ENCODE peak calls at places on chromosomes 5 and 9, in six cellular contexts. W is GM12891, J is HepG2, X is K562, V is GM12878, S is H1. N is an unnamed sample.

GRCh38 chr5:112384523-112384922 is 34.6 kb downstream of the EPB41L4A start:
- DNase-seq in V (no peak), W (no peak), J (no peak), S (no peak), X (no peak), N (no peak)

GRCh38 chr5:34703767-34704324 is 47.7 kb downstream of the RAI14 start:
- DNase-seq in X (no peak), W (no peak), S (no peak), J (no peak), V (no peak), N (no peak)

GRCh38 chr9:21852751-21853150 is 50.3 kb downstream of the MTAP start:
- DNase-seq in S (no peak), J (no peak), W (no peak), V (peak; percentile 27), X (no peak), N (no peak)

GRCh38 chr9:86720893-86721698 is 226.2 kb downstream of the GAS1 start:
- DNase-seq in X (no peak), S (no peak), W (no peak), J (no peak), V (no peak), N (no peak)

GRCh38 chr9:133584559-133585476 is 24.4 kb downstream of the FAM163B start:
- DNase-seq in W (no peak), X (no peak), J (no peak), S (no peak), V (no peak), N (no peak)

GRCh38 chr5:174384509-174384947 is 339.0 kb downstream of the NSG2 start:
- DNase-seq in W (no peak), X (no peak), S (no peak), V (no peak), J (no peak), N (no peak)

GRCh38 chr9:98807070-98807810 is at the start of gene GALNT12:
- DNase-seq in W (peak; percentile 72), V (no peak), X (peak; percentile 86), J (no peak), S (no peak), N (no peak)

GRCh38 chr9:107213080-107213479 is 70.0 kb upstream of the RAD23B start:
- DNase-seq in X (no peak), S (no peak), J (peak; percentile 59), W (no peak), V (no peak), N (no peak)

GRCh38 chr5:80720181-80720580 is 65.4 kb upstream of the DHFR start:
- DNase-seq in J (no peak), S (no peak), X (no peak), W (no peak), V (no peak), N (no peak)

GRCh38 chr5:173452098-173452497 is 123.9 kb upstream of the STC2 start:
- DNase-seq in W (no peak), J (peak; percentile 49), S (no peak), V (no peak), X (no peak), N (no peak)

GRCh38 chr5:43685271-43685950 is 82.4 kb downstream of the NNT start:
- DNase-seq in X (no peak), V (no peak), W (no peak), J (no peak), S (no peak), N (no peak)

GRCh38 chr5:146340260-146341081 is 1.8 kb downstream of the POU4F3 start:
- DNase-seq in S (no peak), W (no peak), V (no peak), X (peak; percentile 63), J (peak; percentile 36), N (no peak)

DNA sequence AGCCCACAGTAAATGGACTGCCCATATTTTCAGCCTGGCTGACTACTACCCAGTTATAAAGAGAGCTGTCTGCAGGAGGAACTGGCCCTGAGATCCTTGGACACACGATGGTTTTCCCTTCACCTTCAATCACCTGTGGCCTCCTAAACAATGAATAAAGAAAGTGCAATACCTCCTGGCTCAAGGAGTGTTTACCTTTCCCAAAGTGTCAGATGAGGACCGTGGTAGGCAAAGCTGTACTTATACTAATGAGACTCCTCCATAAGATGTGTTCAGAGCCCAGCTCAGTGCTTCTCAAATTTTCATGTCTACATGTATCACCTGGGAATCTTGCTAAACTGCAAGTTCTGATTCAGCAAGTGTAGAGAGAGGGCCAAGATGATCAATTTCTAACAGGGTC is 284.5 kb upstream of the VLDLR start:
- DNase-seq in W (no peak), J (no peak), V (no peak), S (no peak), X (no peak), N (no peak)
- TF ChIP-seq TAF1 in W (no peak), J (no peak), V (no peak), S (no peak), X (no peak), N (no peak)

DNA sequence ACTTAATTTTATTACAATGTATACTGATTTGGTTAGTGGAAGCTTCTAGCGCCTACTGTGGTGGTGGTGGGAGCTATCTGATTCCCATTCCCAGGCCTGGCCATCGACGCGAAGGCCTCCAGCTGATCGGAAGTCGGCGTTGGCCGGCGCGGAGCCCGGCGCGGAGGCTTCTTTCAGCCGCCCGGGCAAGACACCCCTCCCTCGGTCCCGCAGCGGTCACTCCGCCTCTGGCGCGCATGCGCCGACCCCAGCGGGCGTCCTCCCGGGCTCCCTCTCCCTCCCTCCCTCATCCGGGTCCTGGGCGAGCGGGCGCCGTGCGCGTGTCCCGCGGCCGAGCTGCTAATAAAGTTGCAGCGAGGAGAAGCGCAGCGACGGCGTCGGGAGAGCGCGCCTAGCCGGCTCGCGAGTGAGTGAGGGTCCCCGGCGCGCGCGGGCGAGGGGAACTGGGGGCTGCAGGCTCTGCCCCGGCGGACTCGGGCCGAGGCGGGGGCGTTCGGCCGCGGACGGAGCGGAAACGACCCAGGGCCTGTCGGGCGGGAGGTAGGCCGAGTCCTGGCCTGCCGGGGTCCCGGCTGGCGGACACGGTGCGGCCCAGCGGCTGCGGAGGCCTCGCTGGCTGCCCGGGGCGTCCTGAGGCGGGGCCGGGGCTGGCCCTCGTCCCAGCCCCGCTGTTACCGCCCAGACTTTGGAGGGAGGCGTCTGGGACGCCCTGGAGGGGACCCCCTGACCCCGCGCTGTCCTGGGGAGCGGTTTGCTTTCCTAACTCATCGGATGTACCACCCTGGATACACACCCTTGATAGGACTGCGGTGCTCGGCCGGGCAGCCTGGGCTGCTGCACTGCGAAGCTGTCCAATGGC is at the start of gene SMAD5:
- DNase-seq in J (peak; percentile 88), V (peak; percentile 65), X (peak; percentile 99), W (peak; percentile 97), S (peak; percentile 88), N (peak; percentile 97)
- TF ChIP-seq POLR2A in J (peak; percentile 66), V (peak; percentile 88), X (peak; percentile 79), W (no peak), S (peak; percentile 71), N (peak; percentile 46)

DNA sequence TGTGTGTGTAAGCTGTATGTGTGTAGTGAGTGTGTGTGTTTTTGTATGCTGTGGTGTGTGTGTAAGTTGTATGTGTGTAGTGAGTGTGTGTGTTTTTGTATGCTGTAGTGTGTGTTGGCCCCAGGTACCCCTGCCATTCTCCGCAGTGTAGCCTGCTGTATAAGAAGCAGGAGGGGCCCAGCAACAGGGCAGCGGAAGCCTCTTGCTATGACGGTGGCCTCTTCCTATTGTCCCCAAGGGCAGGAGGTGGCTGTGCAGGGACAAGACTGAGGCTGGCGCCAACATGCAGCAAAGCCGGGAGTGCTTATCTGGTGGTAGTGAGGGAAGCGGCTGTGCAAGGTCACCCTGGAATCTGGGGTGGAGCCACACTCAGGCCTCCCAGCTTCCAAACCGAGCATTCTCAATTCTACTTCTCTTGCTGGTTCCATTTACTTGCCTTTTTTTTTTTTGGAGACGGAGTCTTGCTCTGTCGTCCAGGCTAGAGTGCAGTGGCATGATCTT is 5.1 kb downstream of the SPAAR start:
- DNase-seq in J (peak; percentile 85), W (no peak), X (peak; percentile 88), V (no peak), S (no peak), N (no peak)
- TF ChIP-seq POLR2AphosphoS5 in J (no peak), W (no peak), X (peak; percentile 36), V (no peak), S (no peak), N (no peak)

GRCh38 chr5:93192107-93192506 is 388.9 kb downstream of the NR2F1-AS1 start:
- DNase-seq in S (no peak), J (peak; percentile 71), V (no peak), W (no peak), X (no peak), N (no peak)
- TF ChIP-seq TAF1 in S (no peak), J (no peak), V (no peak), W (no peak), X (no peak), N (no peak)

DNA sequence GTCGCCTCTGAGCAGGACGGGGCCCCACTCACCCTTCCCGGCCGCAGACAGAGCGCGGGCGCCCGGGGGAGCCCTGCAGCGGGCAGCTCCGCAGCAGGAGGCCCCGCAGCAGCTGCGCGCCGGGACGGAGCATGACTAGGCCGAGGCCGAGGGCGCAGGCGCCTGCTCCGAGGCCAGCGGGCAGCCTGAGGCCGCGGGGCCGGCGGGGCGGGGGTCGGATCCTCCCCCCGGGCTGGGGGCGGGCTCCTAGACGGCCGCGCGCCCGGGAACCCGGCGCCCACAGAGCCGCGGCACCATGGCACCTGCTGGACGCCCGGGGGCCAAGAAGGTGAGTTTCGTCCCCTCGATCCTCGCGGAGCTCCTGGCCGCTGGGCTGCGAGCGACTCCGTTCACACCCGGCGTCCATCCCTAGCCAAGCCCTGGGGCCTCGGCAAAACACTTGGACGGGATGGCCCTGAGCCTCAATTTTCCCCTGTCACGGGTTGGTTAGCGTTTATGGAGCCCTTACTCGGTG is at the start of the genes BHMT2 and DMGDH:
- DNase-seq in W (peak; percentile 25), J (peak; percentile 23), X (peak; percentile 11), V (no peak), S (no peak), N (no peak)
- TF ChIP-seq POLR2A in W (no peak), J (peak; percentile 59), X (no peak), V (no peak), S (no peak), N (no peak)

GRCh38 chr9:75628952-75629351 is 261.5 kb upstream of the PCSK5 start:
- DNase-seq in J (no peak), X (no peak), V (no peak), W (no peak), S (no peak), N (no peak)

GRCh38 chr9:75626860-75627259 is 263.6 kb upstream of the PCSK5 start:
- DNase-seq in W (no peak), J (no peak), S (no peak), X (no peak), V (no peak), N (no peak)

GRCh38 chr9:75623462-75623861 is 267.0 kb upstream of the PCSK5 start:
- DNase-seq in V (no peak), S (no peak), W (no peak), J (no peak), X (no peak), N (no peak)

GRCh38 chr9:75624984-75625383 is 265.5 kb upstream of the PCSK5 start:
- DNase-seq in X (no peak), V (no peak), S (no peak), J (no peak), W (no peak), N (no peak)
- TF ChIP-seq POLR2AphosphoS5 in X (no peak), V (no peak), S (no peak), J (no peak), W (no peak), N (no peak)

N was measured in GM12892.